ENCODE peak calls at places on chromosomes 13 and 19, in six cellular contexts. C is mammary epithelial cell, F is heart right ventricle, M is Peyer's patch, Y is SK-N-SH, X is AG04450. I is an unnamed sample.
A peak's percentile ranks its signal among the peaks of the same experiment; 100 is the strongest.

GRCh38 chr19:53357821-53358581 is 7.5 kb upstream of the ZNF525 start:
- DNase-seq in C (no peak), F (peak; percentile 27), M (no peak), Y (peak; percentile 21), X (no peak), I (peak; percentile 85)

GRCh38 chr13:42999491-42999890 is 7.5 kb upstream of the EPSTI1 start:
- DNase-seq in C (no peak), F (no peak), M (no peak), Y (no peak), X (no peak), I (no peak)

GRCh38 chr13:106104281-106104901 is 431.1 kb downstream of the EFNB2 start:
- DNase-seq in C (peak; percentile 84), F (no peak), M (no peak), Y (no peak), X (peak; percentile 60), I (no peak)

GRCh38 chr13:20969182-20969581 is 66.6 kb upstream of the XPO4 start:
- DNase-seq in C (peak; percentile 64), F (no peak), M (no peak), Y (no peak), X (no peak), I (no peak)

GRCh38 chr13:20119960-20120359 is 40.9 kb downstream of the GJA3 start:
- DNase-seq in C (no peak), F (no peak), M (no peak), Y (no peak), X (no peak), I (no peak)

GRCh38 chr13:102399791-102400618 is 1.8 kb downstream of the FGF14 start:
- DNase-seq in C (peak; percentile 3), F (peak; percentile 23), M (peak; percentile 46), Y (peak; percentile 78), X (no peak), I (peak; percentile 55)

GRCh38 chr19:34991542-34992333 is 8.4 kb upstream of the GRAMD1A start:
- DNase-seq in C (no peak), F (no peak), M (no peak), Y (no peak), X (no peak), I (no peak)

GRCh38 chr13:27953671-27954405 is 15.3 kb downstream of the CDX2 start:
- DNase-seq in C (peak; percentile 69), F (peak; percentile 74), M (peak; percentile 94), Y (peak; percentile 90), X (peak; percentile 10), I (peak; percentile 92)

GRCh38 chr13:26571518-26571917 is 14.0 kb downstream of the WASF3 start:
- DNase-seq in C (no peak), F (no peak), M (no peak), Y (no peak), X (no peak), I (no peak)

GRCh38 chr19:57269515-57270250 is 10.6 kb upstream of the ZNF460 start:
- DNase-seq in C (peak; percentile 74), F (no peak), M (no peak), Y (peak; percentile 7), X (peak; percentile 63), I (no peak)

GRCh38 chr13:46994492-46994891 is 97.6 kb upstream of the HTR2A start:
- DNase-seq in C (no peak), F (no peak), M (no peak), Y (no peak), X (no peak), I (no peak)

GRCh38 chr13:26821766-26822165 is 61.2 kb upstream of the GPR12 start:
- DNase-seq in C (no peak), F (no peak), M (no peak), Y (no peak), X (no peak), I (no peak)

GRCh38 chr19:41887711-41888382 is 4.9 kb downstream of the ARHGEF1 start:
- DNase-seq in C (peak; percentile 99), F (no peak), M (peak; percentile 71), Y (no peak), X (no peak), I (peak; percentile 92)

GRCh38 chr13:25686831-25687495 is 315.2 kb downstream of the ATP8A2 start:
- DNase-seq in C (no peak), F (no peak), M (no peak), Y (no peak), X (no peak), I (no peak)

GRCh38 chr19:22140356-22140755 is 56.4 kb downstream of the ZNF676 start:
- DNase-seq in C (no peak), F (no peak), M (no peak), Y (no peak), X (no peak), I (no peak)

GRCh38 chr13:74920361-74920760 is 561.6 kb downstream of the TBC1D4 start:
- DNase-seq in C (no peak), F (no peak), M (no peak), Y (no peak), X (no peak), I (no peak)

GRCh38 chr13:27036236-27036981 is 135.2 kb downstream of the USP12 start:
- DNase-seq in C (peak; percentile 32), F (no peak), M (no peak), Y (no peak), X (no peak), I (no peak)

GRCh38 chr19:15702590-15702930 is 25.3 kb upstream of the OR10H2 start:
- DNase-seq in C (peak; percentile 60), F (peak; percentile 76), M (peak; percentile 88), Y (peak; percentile 31), X (no peak), I (peak; percentile 26)

GRCh38 chr13:39676315-39676876 is 20.9 kb downstream of the COG6 start:
- DNase-seq in C (peak; percentile 21), F (no peak), M (no peak), Y (peak; percentile 19), X (no peak), I (peak; percentile 77)

DNA sequence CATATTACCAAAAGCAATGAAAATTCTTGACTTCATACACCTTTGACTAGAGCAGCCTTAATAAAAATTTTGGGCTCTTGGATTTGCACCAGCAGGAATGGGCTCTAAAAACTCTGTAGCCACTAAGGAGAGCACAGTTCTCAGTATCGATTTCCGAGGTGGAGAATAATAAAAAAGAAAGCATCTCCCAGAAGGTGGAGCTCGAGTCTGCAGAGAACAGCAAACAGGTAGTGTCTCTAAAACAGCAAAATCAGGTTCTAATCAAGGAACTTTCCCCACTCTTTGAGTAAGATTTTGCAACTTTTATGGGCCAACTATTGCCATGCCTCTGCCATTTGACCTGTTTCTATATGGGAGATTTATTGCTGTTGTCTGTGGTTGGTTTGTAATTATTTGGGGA is 258.7 kb upstream of the GPC6 start:
- DNase-seq in C (peak; percentile 9), F (no peak), M (no peak), Y (no peak), X (no peak), I (peak; percentile 23)
- TF ChIP-seq CTCF in C (peak; percentile 21), F (no peak), M (no peak), Y (peak; percentile 55), X (peak; percentile 40), I (no peak)

DNA sequence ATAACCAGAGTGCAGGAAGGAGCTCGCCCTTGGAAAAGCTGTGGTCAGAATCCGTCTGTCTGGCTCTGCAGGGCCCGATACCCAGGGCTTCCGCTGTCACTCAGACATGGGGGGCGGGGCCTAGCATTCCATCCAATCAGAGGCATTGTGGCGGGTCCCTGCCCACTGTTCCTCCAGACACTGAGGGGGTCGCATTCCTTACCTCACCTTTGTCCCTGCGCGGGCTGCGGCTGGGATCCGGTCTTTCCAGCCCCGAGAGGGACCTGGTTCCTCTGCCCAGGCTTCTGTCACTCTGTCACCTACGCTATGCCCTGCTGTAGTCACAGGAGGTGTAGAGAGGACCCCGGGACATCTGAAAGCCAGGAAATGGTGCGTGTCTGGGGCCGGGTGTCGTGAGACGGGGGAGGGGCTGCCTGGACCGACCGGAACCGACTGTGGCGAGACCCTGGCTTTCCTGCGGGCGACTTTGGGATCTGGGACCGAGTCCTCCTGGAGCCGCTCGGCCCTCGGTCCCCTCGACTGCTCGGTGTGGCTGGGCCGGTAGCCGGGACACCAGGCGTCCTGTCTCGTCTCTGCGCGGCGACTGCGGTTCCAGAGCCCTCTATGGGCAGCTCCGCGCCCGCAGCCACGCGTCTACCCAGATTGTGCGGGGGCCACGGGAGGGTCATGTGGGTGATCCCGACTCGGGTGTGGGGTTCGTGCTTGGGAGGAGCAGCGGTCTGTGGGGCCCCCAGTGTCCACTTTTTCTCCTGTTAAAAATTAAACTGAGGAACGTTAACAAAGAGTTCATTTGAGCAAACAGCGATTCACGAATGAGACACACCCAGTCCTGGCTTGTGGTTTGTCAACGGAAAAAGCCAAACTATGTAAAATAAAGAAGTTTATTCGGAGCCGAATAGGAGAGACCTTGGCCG is at the start of gene ZNF69:
- DNase-seq in C (peak; percentile 55), F (peak; percentile 90), M (peak; percentile 89), Y (peak; percentile 89), X (no peak), I (peak; percentile 98)
- TF ChIP-seq CTCF in C (no peak), F (no peak), M (no peak), Y (peak; percentile 25), X (peak; percentile 9), I (peak; percentile 13)

DNA sequence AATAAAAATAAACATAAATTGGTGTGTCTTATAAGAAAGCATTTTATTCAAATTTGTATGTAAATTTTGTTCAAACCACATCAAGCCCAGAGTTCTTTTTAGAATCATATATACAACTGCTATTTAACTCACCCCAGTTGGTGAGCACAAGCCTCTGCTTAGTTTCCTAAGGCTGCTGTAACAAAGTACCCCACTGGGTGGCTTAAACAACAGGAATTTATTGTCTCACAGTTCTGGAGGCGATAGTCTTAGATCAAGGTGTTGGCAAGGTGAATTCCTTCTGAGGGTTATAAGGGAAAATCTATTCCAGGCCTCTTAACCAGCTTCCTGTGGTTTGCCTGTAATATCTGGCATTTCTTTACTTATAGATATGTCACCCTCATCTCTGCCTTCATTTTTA is 1133.5 kb downstream of the OLFM4 start:
- DNase-seq in C (no peak), F (no peak), M (no peak), Y (no peak), X (no peak), I (peak; percentile 80)
- TF ChIP-seq CTCF in C (no peak), F (no peak), M (no peak), Y (no peak), X (no peak), I (peak; percentile 63)

GRCh38 chr13:98890186-98890585 is 87.7 kb downstream of the DOCK9 start:
- DNase-seq in C (peak; percentile 86), F (no peak), M (no peak), Y (no peak), X (peak; percentile 30), I (no peak)

GRCh38 chr13:98888890-98889279 is 89.0 kb downstream of the DOCK9 start:
- DNase-seq in C (no peak), F (no peak), M (no peak), Y (no peak), X (no peak), I (no peak)

GRCh38 chr13:98890920-98891319 is 86.9 kb downstream of the DOCK9 start:
- DNase-seq in C (no peak), F (no peak), M (no peak), Y (no peak), X (no peak), I (peak; percentile 53)

GRCh38 chr13:98888222-98888889 is 89.5 kb downstream of the DOCK9 start:
- DNase-seq in C (no peak), F (no peak), M (no peak), Y (no peak), X (no peak), I (peak; percentile 50)

DNA sequence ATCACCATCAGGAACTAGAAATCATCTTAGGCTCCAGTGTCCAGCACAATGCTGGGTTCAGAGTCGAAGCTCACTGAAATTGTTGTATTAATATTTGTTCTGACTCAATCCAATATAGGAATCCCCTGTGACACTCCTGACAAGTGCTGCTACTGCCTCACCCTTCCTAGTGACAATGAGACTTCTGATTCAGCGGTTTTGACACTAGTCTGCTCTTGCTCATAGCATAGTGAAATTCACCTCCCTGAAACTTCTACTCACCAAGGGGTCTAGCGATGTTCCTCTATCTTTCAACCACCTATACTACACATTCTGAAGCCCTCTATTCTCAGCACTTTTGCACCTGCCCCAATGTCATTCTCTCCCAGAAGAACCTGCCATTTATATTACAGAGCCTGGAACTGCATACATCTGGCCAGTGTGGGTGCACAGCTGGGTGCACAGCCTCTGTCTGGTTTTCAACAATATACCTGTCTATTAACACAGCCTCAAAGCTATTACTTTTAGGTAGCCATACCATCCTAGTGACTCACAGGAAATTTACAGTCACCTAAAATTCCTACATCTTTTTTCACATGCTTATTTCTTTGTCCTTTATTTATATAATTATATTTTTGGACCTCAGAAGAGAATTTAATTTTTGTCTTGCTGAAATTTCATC is 88.3 kb downstream of the DOCK9 start:
- DNase-seq in C (peak; percentile 31), F (no peak), M (no peak), Y (no peak), X (no peak), I (no peak)
- TF ChIP-seq CTCF in C (no peak), F (no peak), M (no peak), Y (no peak), X (no peak), I (no peak)

I was measured in GM23338.